ENCODE peak calls at places on chromosomes 2 and 18, in four cellular contexts. C, J, N and B are unnamed samples.

GRCh38 chr18:58169472-58169871 is 125.4 kb downstream of the NEDD4L start:
- DNase-seq in C (no peak), J (no peak), N (no peak), B (no peak)

GRCh38 chr18:31143025-31143424 is 19.6 kb downstream of the DSC1 start:
- DNase-seq in C (no peak), J (no peak), N (no peak), B (no peak)

GRCh38 chr2:230827774-230828271 is 36.9 kb upstream of the ITM2C start:
- DNase-seq in C (no peak), J (no peak), N (no peak), B (no peak)

GRCh38 chr2:190882327-190882766 is 1.7 kb downstream of the GLS start:
- DNase-seq in C (no peak), J (no peak), N (no peak), B (no peak)

GRCh38 chr2:86519349-86519748 is 43.9 kb downstream of the CHMP3 start:
- DNase-seq in C (no peak), J (no peak), N (no peak), B (peak; percentile 8)

GRCh38 chr2:5921081-5921642 is 229.0 kb downstream of the SOX11 start:
- DNase-seq in C (no peak), J (no peak), N (peak; percentile 1), B (no peak)

GRCh38 chr2:75361486-75361885 is 162.2 kb upstream of the TACR1 start:
- DNase-seq in C (no peak), J (no peak), N (no peak), B (no peak)

GRCh38 chr2:64591188-64591587 is 62.5 kb downstream of the SERTAD2 start:
- DNase-seq in C (no peak), J (no peak), N (no peak), B (no peak)

GRCh38 chr2:18455256-18455862 is 105.1 kb downstream of the RDH14 start:
- DNase-seq in C (peak; percentile 37), J (no peak), N (peak; percentile 81), B (peak; percentile 50)

GRCh38 chr2:232444409-232445148 is 11.4 kb upstream of the ALPI start:
- DNase-seq in C (peak; percentile 50), J (peak; percentile 26), N (peak; percentile 84), B (peak; percentile 74)

GRCh38 chr2:20450201-20451108 is 3.6 kb downstream of the RHOB start:
- DNase-seq in C (peak; percentile 42), J (no peak), N (peak; percentile 94), B (peak; percentile 97)

GRCh38 chr2:227890495-227891079 is 19.2 kb downstream of the DAW1 start:
- DNase-seq in C (peak; percentile 69), J (no peak), N (peak; percentile 68), B (peak; percentile 93)

GRCh38 chr2:57207191-57207590 is 839.4 kb upstream of the VRK2 start:
- DNase-seq in C (no peak), J (no peak), N (no peak), B (peak; percentile 39)

GRCh38 chr2:58571181-58571852 is 330.2 kb upstream of the FANCL start:
- DNase-seq in C (peak; percentile 75), J (peak; percentile 25), N (peak; percentile 85), B (peak; percentile 69)

GRCh38 chr2:160516547-160517365 is 23.1 kb upstream of the RBMS1 start:
- DNase-seq in C (no peak), J (no peak), N (peak; percentile 57), B (peak; percentile 53)

GRCh38 chr2:42117923-42118758 is 51.0 kb upstream of the EML4 start:
- DNase-seq in C (no peak), J (no peak), N (peak; percentile 89), B (peak; percentile 67)

GRCh38 chr18:75211002-75211621 is 515 bp downstream of the TSHZ1 start:
- DNase-seq in C (peak; percentile 59), J (no peak), N (peak; percentile 64), B (peak; percentile 69)

GRCh38 chr2:68234405-68234804 is 17.9 kb downstream of the PPP3R1 start:
- DNase-seq in C (no peak), J (no peak), N (no peak), B (no peak)

GRCh38 chr2:166106431-166107015 is 21.3 kb downstream of the SCN1A start:
- DNase-seq in C (peak; percentile 63), J (no peak), N (no peak), B (no peak)

GRCh38 chr18:59563386-59563785 is 133.8 kb downstream of the CCBE1 start:
- DNase-seq in C (no peak), J (no peak), N (no peak), B (no peak)

GRCh38 chr2:198782734-198783133 is 675.0 kb downstream of the SATB2 start:
- DNase-seq in C (no peak), J (no peak), N (no peak), B (no peak)

GRCh38 chr2:109131777-109132176 is 2.8 kb downstream of the SH3RF3 start:
- DNase-seq in C (no peak), J (no peak), N (no peak), B (peak; percentile 73)

GRCh38 chr2:17754773-17755425 is 961 bp downstream of the GEN1 start:
- DNase-seq in C (peak; percentile 8), J (no peak), N (peak; percentile 45), B (peak; percentile 19)

GRCh38 chr2:219205981-219206441 is 571 bp upstream of the ZFAND2B start:
- DNase-seq in C (no peak), J (no peak), N (no peak), B (no peak)

GRCh38 chr2:112940859-112941258 is 29.9 kb downstream of the IL37 start:
- DNase-seq in C (no peak), J (no peak), N (no peak), B (no peak)

GRCh38 chr2:24402242-24403092 is 42.1 kb upstream of the ITSN2 start:
- DNase-seq in C (no peak), J (no peak), N (peak; percentile 13), B (no peak)

GRCh38 chr2:186820303-186820702 is 28.7 kb downstream of the ZSWIM2 start:
- DNase-seq in C (no peak), J (no peak), N (peak; percentile 66), B (no peak)

GRCh38 chr2:115771516-115771915 is 1329.1 kb downstream of the DPP10 start:
- DNase-seq in C (no peak), J (no peak), N (no peak), B (no peak)

GRCh38 chr18:44895176-44895798 is 214.6 kb downstream of the SETBP1 start:
- DNase-seq in C (no peak), J (peak; percentile 23), N (peak; percentile 52), B (no peak)

GRCh38 chr18:10926565-10927194 is 222.7 kb downstream of the PIEZO2 start:
- DNase-seq in C (no peak), J (no peak), N (peak; percentile 73), B (peak; percentile 12)

GRCh38 chr2:135227386-135227785 is 175.3 kb downstream of the RAB3GAP1 start:
- DNase-seq in C (no peak), J (no peak), N (peak; percentile 79), B (peak; percentile 14)

GRCh38 chr2:46329803-46330775 is 32.9 kb downstream of the EPAS1 start:
- DNase-seq in C (no peak), J (peak; percentile 59), N (peak; percentile 96), B (peak; percentile 95)

GRCh38 chr18:51300912-51301311 is 103.4 kb upstream of the MEX3C start:
- DNase-seq in C (no peak), J (no peak), N (no peak), B (no peak)

GRCh38 chr2:53475320-53475719 is 292.3 kb upstream of the CHAC2 start:
- DNase-seq in C (no peak), J (peak; percentile 33), N (peak; percentile 68), B (peak; percentile 35)

GRCh38 chr18:48826271-48826670 is 124.5 kb downstream of the SMAD7 start:
- DNase-seq in C (no peak), J (no peak), N (no peak), B (no peak)

DNA sequence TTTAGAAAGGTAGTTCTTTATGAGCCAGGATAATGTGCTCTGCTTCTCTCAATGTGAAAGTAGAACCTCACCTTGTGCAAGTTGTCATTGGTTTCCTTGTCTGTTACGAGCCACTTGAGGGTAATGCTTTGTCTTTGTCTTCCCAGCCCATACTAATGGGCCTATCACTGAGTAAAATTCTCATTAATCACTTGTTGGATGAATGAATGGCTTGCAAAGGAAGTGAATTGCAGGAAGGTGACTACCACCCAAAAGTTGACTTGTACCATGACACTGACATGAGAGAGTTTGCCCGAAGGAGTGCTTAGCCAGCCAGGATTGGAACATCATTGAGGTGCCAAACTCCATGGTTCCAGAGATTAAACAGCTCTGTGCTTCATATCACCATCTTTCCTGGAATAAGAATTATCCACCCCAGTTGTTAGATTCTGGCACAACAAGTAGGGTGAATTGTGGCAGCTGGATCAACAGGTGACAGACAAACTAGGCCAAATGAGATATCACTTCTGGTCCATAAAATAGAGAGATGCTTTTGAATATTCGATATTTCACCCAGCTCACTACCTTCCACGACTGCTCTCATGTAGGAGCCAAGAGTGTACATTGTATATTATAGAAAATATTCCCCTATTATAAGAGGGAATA is 20.5 kb upstream of the CD28 start:
- DNase-seq in C (no peak), J (no peak), N (peak; percentile 44), B (no peak)
- H3K4me1 ChIP-seq in C (peaks cover 7% of the 10 kb centered on the region), J (peaks cover 64% of the 10 kb centered on the region), N (peaks cover 89% of the 10 kb centered on the region), B (peaks cover 75% of the 10 kb centered on the region)

DNA sequence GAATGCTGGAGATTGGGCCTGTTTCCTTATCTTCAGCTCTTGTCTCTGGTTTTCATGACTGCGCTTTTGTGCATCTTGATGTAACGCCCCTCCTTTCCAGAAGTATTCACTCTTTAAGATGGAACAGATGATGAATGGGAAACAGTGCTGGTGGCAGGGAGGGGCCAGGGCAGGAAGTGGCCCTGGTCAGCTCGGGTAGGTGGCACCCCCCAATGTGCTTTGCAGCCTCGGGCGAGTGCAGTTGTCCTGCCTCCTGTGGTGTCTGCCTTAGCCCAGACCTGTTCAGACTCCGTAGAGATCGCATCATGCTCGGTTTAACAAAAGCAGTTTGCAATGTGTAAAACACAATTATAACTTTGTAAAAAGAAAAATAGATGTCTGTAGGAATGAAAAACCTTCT is 17.0 kb upstream of the MGAT4A start:
- DNase-seq in C (no peak), J (no peak), N (no peak), B (no peak)
- H3K4me3 ChIP-seq in C (no peak overlapping the region), J (no peak overlapping the region), N (no peak overlapping the region), B (no peak overlapping the region)

DNA sequence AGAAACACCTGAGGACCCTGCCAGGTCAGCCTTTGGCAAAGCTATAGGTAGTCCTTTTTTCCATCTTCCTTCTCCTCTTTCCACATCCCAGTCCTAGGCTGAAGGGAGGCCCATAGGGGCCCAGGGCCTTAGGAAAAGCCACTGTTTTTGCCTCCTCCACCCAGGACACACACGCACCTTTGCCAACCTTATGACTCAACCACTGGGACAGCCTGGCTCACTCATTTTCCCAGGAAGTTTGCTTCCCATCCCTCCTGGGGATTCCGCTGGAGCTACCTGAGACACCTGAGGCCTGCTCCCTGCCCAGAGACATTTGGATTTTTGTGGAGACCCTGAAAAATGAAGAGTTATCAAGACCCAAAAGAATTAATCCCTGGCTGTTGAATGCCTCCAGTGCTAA is 273.4 kb upstream of the SIX2 start:
- DNase-seq in C (no peak), J (no peak), N (no peak), B (no peak)
- H3K9ac ChIP-seq in C (no peak overlapping the region), J (no peak overlapping the region), N (no peak overlapping the region), B (no peak overlapping the region)

GRCh38 chr2:117833911-117834310 is 19.4 kb downstream of the DDX18 start:
- DNase-seq in C (no peak), J (no peak), N (no peak), B (no peak)
- H3K4me1 ChIP-seq in C (no peaks in the 10 kb centered on the region), J (no peaks in the 10 kb centered on the region), N (no peaks in the 10 kb centered on the region), B (peaks cover 12% of the 10 kb centered on the region)

GRCh38 chr2:176098366-176099158 is 1.0 kb upstream of the HOXD12 start:
- DNase-seq in C (no peak), J (no peak), N (peak; percentile 53), B (no peak)
- H3K4me3 ChIP-seq in C (no peak overlapping the region), J (no peak overlapping the region), N (peak overlapping the region; percentile 79), B (no peak overlapping the region)